ENCODE peak calls at places on chromosomes 1 and 21, in eight cellular contexts. O is tibial nerve, H is SK-N-SH, F is neural progenitor cell, D is WERI-Rb-1, Q is astrocyte of the spinal cord, A is choroid plexus epithelial cell, K is body of pancreas. E is an unnamed sample.

GRCh38 chr1:167200749-167201148 is 19.9 kb upstream of the POU2F1 start:
- DNase-seq in O (no peak), H (no peak), F (no peak), D (no peak), Q (no peak), A (no peak), K (no peak), E (no peak)

GRCh38 chr1:47416319-47417128 is 439 bp downstream of the FOXE3 start:
- DNase-seq in O (no peak), H (peak; percentile 69), F (peak; percentile 68), D (no peak), Q (no peak), A (no peak), K (no peak), E (no peak)

GRCh38 chr21:39453571-39454179 is 1.9 kb downstream of the SH3BGR start:
- DNase-seq in O (no peak), H (no peak), F (no peak), D (no peak), Q (no peak), A (no peak), K (no peak), E (no peak)

GRCh38 chr1:163308811-163309210 is 12.9 kb upstream of the NUF2 start:
- DNase-seq in O (no peak), H (no peak), F (no peak), D (no peak), Q (no peak), A (no peak), K (no peak), E (no peak)

GRCh38 chr1:64241069-64241468 is 37.6 kb downstream of the UBE2U start:
- DNase-seq in O (no peak), H (no peak), F (no peak), D (no peak), Q (no peak), A (no peak), K (no peak), E (no peak)

GRCh38 chr1:201883786-201884185 is 4.9 kb upstream of the SHISA4 start:
- DNase-seq in O (no peak), H (no peak), F (no peak), D (peak; percentile 73), Q (peak; percentile 57), A (peak; percentile 69), K (peak; percentile 46), E (no peak)

GRCh38 chr1:233075045-233075444 is 124.6 kb downstream of the NTPCR start:
- DNase-seq in O (no peak), H (no peak), F (no peak), D (no peak), Q (peak; percentile 68), A (peak; percentile 28), K (no peak), E (no peak)

GRCh38 chr21:29196021-29196663 is 65.7 kb downstream of the MAP3K7CL start:
- DNase-seq in O (peak; percentile 52), H (peak; percentile 16), F (no peak), D (no peak), Q (peak; percentile 89), A (peak; percentile 98), K (peak; percentile 21), E (peak; percentile 51)

GRCh38 chr1:109521465-109521951 is 12.0 kb upstream of the AMIGO1 start:
- DNase-seq in O (no peak), H (no peak), F (no peak), D (no peak), Q (no peak), A (no peak), K (no peak), E (no peak)

GRCh38 chr1:109522026-109522425 is 12.5 kb upstream of the AMIGO1 start:
- DNase-seq in O (no peak), H (no peak), F (no peak), D (no peak), Q (no peak), A (no peak), K (no peak), E (no peak)

GRCh38 chr1:109527846-109528245 is 11.8 kb upstream of the GPR61 start:
- DNase-seq in O (no peak), H (no peak), F (no peak), D (no peak), Q (no peak), A (no peak), K (no peak), E (no peak)

GRCh38 chr1:109527098-109527811 is 12.4 kb upstream of the GPR61 start:
- DNase-seq in O (no peak), H (no peak), F (no peak), D (no peak), Q (no peak), A (no peak), K (no peak), E (no peak)

DNA sequence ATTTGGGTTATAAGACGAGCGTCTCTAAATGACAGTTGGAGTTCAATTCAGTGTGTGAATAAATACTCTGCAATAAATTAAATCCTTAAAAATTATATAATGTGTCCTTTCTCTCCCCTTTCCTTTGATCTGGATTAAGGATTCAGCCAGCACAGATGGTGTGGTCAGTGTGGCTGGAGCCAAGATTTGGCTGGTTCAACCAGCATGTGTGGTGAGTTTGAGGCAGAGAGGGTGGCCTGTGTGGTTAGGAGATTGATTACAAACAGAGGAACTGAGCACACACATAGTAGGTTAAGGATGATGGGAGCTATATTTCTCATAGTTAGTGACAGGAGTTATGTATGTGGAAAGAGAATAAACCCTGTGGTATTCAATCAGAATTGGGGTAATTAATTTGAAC is 14.2 kb upstream of the AMIGO1 start:
- DNase-seq in O (no peak), H (no peak), F (no peak), D (no peak), Q (peak; percentile 33), A (no peak), K (no peak), E (no peak)
- TF ChIP-seq CTCF in O (no peak), H (no peak), F (no peak), D (no peak), Q (no peak), A (no peak), K (no peak), E (no peak)

DNA sequence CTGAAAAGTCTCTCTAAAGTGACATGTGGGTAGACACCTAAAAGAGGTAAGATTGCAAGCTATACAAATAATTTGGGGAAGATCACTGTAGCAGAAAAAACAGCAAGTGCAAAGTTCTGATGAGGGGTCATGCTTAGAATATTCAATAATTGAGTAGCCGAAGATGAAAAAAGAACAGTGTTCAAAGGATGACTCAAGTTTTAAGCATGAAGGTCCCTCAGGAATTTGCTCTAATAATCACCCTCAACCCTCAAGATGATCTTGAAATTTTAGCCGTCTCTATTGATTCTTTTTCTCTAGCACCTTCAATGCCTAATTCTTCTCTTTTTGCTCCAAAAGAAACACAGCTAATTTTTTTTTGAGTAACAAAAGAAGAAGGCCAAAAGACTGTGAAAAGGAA is 190.6 kb upstream of the ZNHIT6 start:
- DNase-seq in O (no peak), H (no peak), F (no peak), D (no peak), Q (peak; percentile 30), A (peak; percentile 59), K (no peak), E (no peak)
- TF ChIP-seq CTCF in O (no peak), H (no peak), F (no peak), D (no peak), Q (no peak), A (no peak), K (no peak), E (no peak)

GRCh38 chr1:19814244-19814661 is 830 bp downstream of the RNF186 start:
- DNase-seq in O (no peak), H (no peak), F (no peak), D (no peak), Q (no peak), A (no peak), K (peak; percentile 45), E (no peak)

GRCh38 chr1:19813651-19813960 is 1.5 kb downstream of the RNF186 start:
- DNase-seq in O (no peak), H (no peak), F (no peak), D (no peak), Q (no peak), A (no peak), K (no peak), E (no peak)

GRCh38 chr1:19812875-19813650 is 2.0 kb downstream of the RNF186 start:
- DNase-seq in O (no peak), H (no peak), F (no peak), D (no peak), Q (no peak), A (no peak), K (peak; percentile 30), E (no peak)

GRCh38 chr1:19809044-19809750 is 5.9 kb downstream of the RNF186 start:
- DNase-seq in O (no peak), H (no peak), F (peak; percentile 28), D (no peak), Q (no peak), A (no peak), K (peak; percentile 51), E (no peak)

DNA sequence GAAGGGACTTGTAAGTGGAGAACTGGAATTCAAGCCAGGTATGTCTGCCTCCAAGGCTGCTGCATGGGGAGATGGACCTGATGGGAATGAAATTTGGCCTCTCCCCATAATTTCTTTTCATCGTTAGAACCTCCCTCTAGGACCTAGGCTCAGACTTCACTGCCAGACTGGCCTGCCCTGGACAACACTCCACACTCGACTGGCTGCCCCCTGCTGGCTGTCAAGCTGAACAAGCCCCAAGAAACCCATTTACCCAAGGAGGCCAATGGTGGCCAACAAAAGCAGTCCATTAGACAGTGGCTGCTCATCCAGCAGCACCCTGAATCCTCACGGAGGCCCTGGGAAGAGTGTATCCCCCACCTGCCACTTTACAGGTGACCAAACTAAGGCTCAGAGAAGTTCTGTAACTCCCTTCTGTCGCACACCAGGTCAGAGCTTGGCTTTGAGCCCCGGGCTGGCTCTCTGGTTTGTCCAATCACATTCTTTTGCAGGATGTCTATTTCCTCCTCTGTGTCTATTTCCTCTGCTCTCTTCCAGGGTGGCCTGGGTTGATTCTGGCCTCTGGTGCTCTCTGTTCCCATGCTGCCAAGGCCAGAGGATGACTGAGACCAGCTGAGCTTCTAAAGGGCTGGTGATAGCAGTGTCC is 3.8 kb downstream of the RNF186 start:
- DNase-seq in O (no peak), H (peak; percentile 61), F (peak; percentile 68), D (peak; percentile 75), Q (peak; percentile 42), A (peak; percentile 73), K (peak; percentile 66), E (no peak)
- TF ChIP-seq CTCF in O (peak; percentile 26), H (peak; percentile 61), F (peak; percentile 61), D (peak; percentile 84), Q (peak; percentile 64), A (peak; percentile 78), K (peak; percentile 27), E (peak; percentile 74)

GRCh38 chr1:26124433-26125318 is 13.1 kb downstream of the PDIK1L start:
- DNase-seq in O (no peak), H (no peak), F (no peak), D (no peak), Q (no peak), A (no peak), K (no peak), E (no peak)

GRCh38 chr1:26125382-26125781 is 13.8 kb downstream of the PDIK1L start:
- DNase-seq in O (no peak), H (no peak), F (no peak), D (no peak), Q (no peak), A (no peak), K (no peak), E (no peak)

GRCh38 chr1:26121854-26122773 is 10.5 kb downstream of the PDIK1L start:
- DNase-seq in O (no peak), H (peak; percentile 46), F (no peak), D (no peak), Q (no peak), A (no peak), K (no peak), E (no peak)

GRCh38 chr1:26122988-26123973 is 11.7 kb downstream of the PDIK1L start:
- DNase-seq in O (no peak), H (no peak), F (no peak), D (no peak), Q (peak; percentile 41), A (peak; percentile 78), K (no peak), E (peak; percentile 76)

GRCh38 chr1:26119892-26120608 is 8.4 kb downstream of the PDIK1L start:
- DNase-seq in O (no peak), H (no peak), F (no peak), D (no peak), Q (no peak), A (no peak), K (no peak), E (no peak)
- TF ChIP-seq CTCF in O (no peak), H (no peak), F (no peak), D (no peak), Q (no peak), A (no peak), K (no peak), E (no peak)

E was measured in retinal pigment epithelial cell.